ENCODE peak calls at places on chromosomes 11 and 22, in ten cellular contexts. D is mucosa of descending colon, M is AG09319, Z is PC-3, P is HFFc6, C is OCI-LY7, T is endothelial cell, S is brain microvascular endothelial cell, O is HFF-Myc, L is neural crest cell. V is an unnamed sample.

GRCh38 chr11:128632151-128632791 is 44.9 kb upstream of the ETS1 start:
- DNase-seq in D (peak), T (peak), P (peak), L (peak), Z (peak), M (no peak), S (peak), C (peak), O (no peak), V (no peak)

GRCh38 chr11:4044971-4045646 is 49.5 kb upstream of the RRM1 start:
- DNase-seq in O (no peak), Z (no peak), M (no peak), P (no peak), C (no peak), S (no peak), L (peak), T (no peak), D (no peak), V (no peak)

GRCh38 chr11:125950696-125951645 is 5.1 kb downstream of the VSIG10L2 start:
- DNase-seq in C (no peak), O (no peak), T (no peak), P (no peak), Z (no peak), D (peak), L (no peak), M (no peak), S (no peak), V (no peak)

GRCh38 chr11:126948563-126948962 is 52.0 kb downstream of the KIRREL3 start:
- DNase-seq in D (no peak), Z (no peak), M (no peak), C (no peak), L (no peak), T (no peak), O (no peak), P (no peak), S (no peak), V (no peak)

GRCh38 chr11:60910281-60910687 is 3.7 kb upstream of the TMEM109 start:
- DNase-seq in O (no peak), T (no peak), L (no peak), Z (no peak), S (no peak), D (peak), P (no peak), M (no peak), C (peak), V (peak)

GRCh38 chr11:57434640-57435546 is 8.0 kb upstream of the SLC43A3 start:
- DNase-seq in T (no peak), Z (peak), D (no peak), L (no peak), S (peak), M (peak), O (no peak), P (peak), C (no peak), V (no peak)

GRCh38 chr11:67616431-67617242 is 9.9 kb downstream of the NDUFV1 start:
- DNase-seq in M (no peak), S (no peak), O (no peak), Z (no peak), T (no peak), L (no peak), D (no peak), C (no peak), P (no peak), V (no peak)

GRCh38 chr11:92784313-92784712 is 185.1 kb upstream of the MTNR1B start:
- DNase-seq in Z (no peak), S (no peak), O (no peak), C (no peak), L (no peak), M (no peak), P (no peak), D (no peak), T (no peak), V (no peak)

GRCh38 chr22:40660725-40661124 is 18.6 kb upstream of the MCHR1 start:
- DNase-seq in T (no peak), O (no peak), S (no peak), L (no peak), P (no peak), Z (no peak), D (no peak), M (no peak), C (no peak), V (no peak)

GRCh38 chr22:38513063-38513462 is 7.0 kb upstream of the DDX17 start:
- DNase-seq in D (peak), O (no peak), L (no peak), C (peak), Z (peak), M (no peak), T (peak), S (no peak), P (no peak), V (no peak)

GRCh38 chr22:43014062-43014875 is 680 bp downstream of the PACSIN2 start:
- DNase-seq in D (peak), P (no peak), O (no peak), L (peak), S (no peak), C (peak), M (no peak), T (peak), Z (peak), V (peak)

GRCh38 chr11:225734-226453 is 10.2 kb downstream of the SIRT3 start:
- DNase-seq in S (no peak), M (no peak), P (no peak), Z (no peak), O (no peak), L (no peak), D (no peak), C (no peak), T (no peak), V (no peak)

GRCh38 chr11:27028653-27029052 is 12.0 kb upstream of the BBOX1 start:
- DNase-seq in O (no peak), P (no peak), D (no peak), Z (no peak), C (no peak), T (no peak), S (no peak), L (no peak), M (no peak), V (no peak)

GRCh38 chr11:106088896-106089295 is 11.4 kb downstream of the AASDHPPT start:
- DNase-seq in M (no peak), C (no peak), D (no peak), Z (peak), P (no peak), T (no peak), O (no peak), S (peak), L (no peak), V (no peak)

GRCh38 chr11:115276799-115277198 is 227.4 kb downstream of the CADM1 start:
- DNase-seq in Z (no peak), M (no peak), T (no peak), P (no peak), S (no peak), L (no peak), O (no peak), D (no peak), C (no peak), V (no peak)

GRCh38 chr22:19177164-19178064 is 1.1 kb downstream of the SLC25A1 start:
- DNase-seq in L (no peak), C (no peak), T (no peak), S (no peak), M (no peak), O (no peak), P (no peak), D (peak), Z (no peak), V (no peak)

GRCh38 chr11:84390441-84391078 is 1104.4 kb upstream of the CCDC90B start:
- DNase-seq in M (no peak), L (no peak), D (no peak), O (no peak), Z (peak), C (no peak), P (no peak), S (no peak), T (peak), V (no peak)

GRCh38 chr22:41354979-41355378 is 26.8 kb upstream of the TEF start:
- DNase-seq in C (no peak), Z (no peak), T (no peak), P (no peak), L (no peak), D (no peak), O (no peak), M (no peak), S (no peak), V (no peak)

GRCh38 chr22:40396882-40397281 is 26.5 kb downstream of the SGSM3 start:
- DNase-seq in S (peak), O (peak), L (no peak), P (no peak), C (no peak), Z (peak), D (peak), M (no peak), T (peak), V (peak)

GRCh38 chr11:134349109-134349801 is 17.5 kb downstream of the GLB1L2 start:
- DNase-seq in O (no peak), P (no peak), S (no peak), M (no peak), D (no peak), Z (no peak), T (no peak), L (no peak), C (no peak), V (no peak)

GRCh38 chr22:46073683-46074504 is 76.4 kb upstream of the PPARA start:
- DNase-seq in D (peak), C (no peak), L (no peak), S (no peak), T (no peak), P (peak), M (no peak), Z (no peak), O (no peak), V (peak)

GRCh38 chr11:8759634-8760033 is 77.0 kb downstream of the RPL27A start:
- DNase-seq in C (no peak), D (no peak), S (no peak), P (no peak), O (no peak), M (no peak), Z (no peak), L (no peak), T (no peak), V (no peak)

GRCh38 chr22:45996241-45997076 is 19.5 kb upstream of the WNT7B start:
- DNase-seq in M (no peak), Z (no peak), D (no peak), O (no peak), T (no peak), P (no peak), S (peak), L (no peak), C (no peak), V (peak)

GRCh38 chr22:22462813-22463567 is 45.6 kb downstream of the ZNF280B start:
- DNase-seq in O (no peak), L (no peak), D (no peak), Z (peak), P (no peak), C (peak), M (no peak), S (no peak), T (no peak), V (no peak)

GRCh38 chr11:89203814-89204213 is 26.1 kb downstream of the TYR start:
- DNase-seq in M (no peak), T (no peak), P (no peak), C (no peak), S (no peak), L (no peak), O (no peak), Z (no peak), D (no peak), V (no peak)

GRCh38 chr11:13051257-13051656 is 42.1 kb downstream of the RASSF10 start:
- DNase-seq in L (no peak), P (no peak), D (no peak), C (no peak), O (no peak), S (no peak), T (no peak), Z (peak), M (no peak), V (no peak)

GRCh38 chr11:95849087-95849825 is 59.0 kb downstream of the CEP57 start:
- DNase-seq in C (peak), P (peak), D (peak), M (no peak), S (peak), L (peak), T (peak), Z (peak), O (peak), V (peak)

GRCh38 chr11:14357843-14358728 is 897 bp downstream of the RRAS2 start:
- DNase-seq in Z (peak), M (no peak), D (peak), O (no peak), S (peak), T (peak), L (peak), C (no peak), P (peak), V (peak)

GRCh38 chr22:49367016-49367697 is 460.5 kb downstream of the BRD1 start:
- DNase-seq in S (peak), C (no peak), O (no peak), L (no peak), T (peak), M (no peak), Z (no peak), D (no peak), P (no peak), V (no peak)

GRCh38 chr11:124602751-124603150 is 8.5 kb upstream of the PANX3 start:
- DNase-seq in P (no peak), O (no peak), L (no peak), M (no peak), Z (peak), D (no peak), C (no peak), S (no peak), T (no peak), V (no peak)

GRCh38 chr11:67613960-67614715 is 7.4 kb downstream of the NDUFV1 start:
- DNase-seq in Z (peak), L (peak), S (peak), C (peak), O (no peak), M (no peak), T (peak), P (peak), D (peak), V (peak)

GRCh38 chr11:128763224-128763623 is 69.4 kb downstream of the FLI1 start:
- DNase-seq in M (no peak), O (peak), C (no peak), T (no peak), D (no peak), L (no peak), Z (no peak), P (no peak), S (peak), V (no peak)

GRCh38 chr11:117862753-117863152 is 13.7 kb downstream of the FXYD6 start:
- DNase-seq in Z (no peak), T (no peak), M (no peak), S (no peak), O (no peak), D (no peak), C (no peak), P (no peak), L (no peak), V (no peak)

GRCh38 chr11:68049509-68050370 is 10.9 kb downstream of the TCIRG1 start:
- DNase-seq in S (no peak), D (no peak), M (no peak), Z (no peak), L (no peak), T (no peak), O (no peak), P (no peak), C (no peak), V (no peak)

GRCh38 chr11:134008593-134008992 is 51.8 kb upstream of the IGSF9B start:
- DNase-seq in S (no peak), M (no peak), Z (no peak), D (no peak), L (no peak), O (no peak), C (peak), T (no peak), P (no peak), V (no peak)

GRCh38 chr11:59611570-59612565 is 3.7 kb downstream of the OSBP start:
- DNase-seq in O (no peak), C (no peak), P (peak), S (no peak), T (no peak), L (no peak), Z (peak), M (peak), D (peak), V (no peak)

GRCh38 chr11:44938066-44938691 is 12.5 kb downstream of the TP53I11 start:
- DNase-seq in P (no peak), L (no peak), O (no peak), S (no peak), Z (no peak), C (no peak), M (no peak), T (no peak), D (no peak), V (no peak)

GRCh38 chr11:44940424-44940823 is 10.3 kb downstream of the TP53I11 start:
- DNase-seq in P (no peak), D (no peak), C (no peak), O (no peak), T (no peak), M (no peak), L (no peak), S (no peak), Z (no peak), V (no peak)

GRCh38 chr11:44940835-44941234 is 9.8 kb downstream of the TP53I11 start:
- DNase-seq in C (no peak), O (no peak), D (no peak), M (no peak), Z (no peak), P (no peak), L (no peak), S (no peak), T (no peak), V (no peak)

GRCh38 chr11:44941286-44942021 is 9.2 kb downstream of the TP53I11 start:
- DNase-seq in S (no peak), D (no peak), T (no peak), M (no peak), C (no peak), P (no peak), Z (no peak), L (no peak), O (no peak), V (no peak)

DNA sequence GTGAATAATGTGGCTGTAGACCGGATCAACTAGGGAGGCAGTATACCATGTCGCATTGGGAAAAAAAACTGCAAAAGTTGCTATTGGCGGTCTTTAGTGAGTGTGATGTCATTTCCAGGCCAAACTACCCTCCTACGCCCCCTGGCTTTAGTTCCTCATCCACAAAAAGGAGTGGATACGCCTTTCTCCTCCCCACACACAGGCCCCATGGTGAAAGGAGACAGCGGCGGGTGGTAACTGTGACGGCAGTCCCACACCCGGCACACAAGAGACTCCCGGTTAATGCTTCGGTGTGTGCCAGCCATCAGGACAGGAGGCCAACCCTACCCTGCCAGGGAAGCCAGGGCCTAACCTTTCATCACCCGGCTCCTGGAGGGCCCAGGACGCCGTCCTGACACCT is 11.0 kb downstream of the TP53I11 start:
- DNase-seq in D (no peak), S (no peak), P (no peak), Z (no peak), L (peak), O (no peak), C (no peak), T (peak), M (no peak), V (no peak)
- TF ChIP-seq CTCF in D (no peak), S (peak), P (peak), Z (peak), L (no peak), O (peak), C (peak), T (peak), M (peak), V (no peak)

DNA sequence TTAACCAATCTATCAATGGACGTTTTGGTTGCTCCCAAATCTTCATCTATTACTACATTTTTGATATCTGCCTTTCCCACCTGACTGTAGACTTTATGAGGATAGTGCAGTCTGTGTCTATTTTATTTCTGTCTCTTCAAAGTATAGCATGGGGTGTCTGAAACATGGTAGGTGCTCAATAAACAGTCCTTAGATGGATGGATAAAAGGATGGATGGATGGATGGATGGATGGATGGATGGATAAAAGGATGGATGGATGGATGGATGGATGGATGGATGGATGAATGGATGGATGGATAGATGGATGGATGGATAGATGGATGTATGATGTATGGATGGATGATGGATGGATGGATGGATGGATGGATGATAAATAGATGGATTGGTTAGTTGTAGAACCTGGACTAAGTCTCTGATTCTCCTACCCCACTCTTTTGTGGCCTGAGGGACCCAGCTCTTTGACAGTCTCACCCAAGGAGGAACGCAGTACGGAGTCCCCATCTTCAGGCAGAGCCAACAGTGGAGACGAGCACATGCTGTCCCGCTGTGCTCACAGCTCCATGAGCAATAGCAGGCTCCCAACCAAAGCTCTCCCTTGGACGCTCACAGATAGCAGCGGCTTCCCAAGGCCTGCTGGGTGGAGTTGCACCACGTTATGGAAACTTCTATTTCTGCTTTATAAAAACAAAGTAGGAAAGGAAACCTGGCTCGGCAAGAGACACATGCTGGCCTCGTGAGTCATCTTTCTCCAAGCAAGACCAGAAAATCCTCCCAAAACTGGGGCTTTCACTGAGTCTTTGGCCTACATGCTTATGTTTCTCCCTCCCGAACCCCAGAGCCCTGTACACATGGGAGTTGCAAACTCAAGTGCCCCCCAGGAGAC is 448.0 kb downstream of the MIAT start:
- DNase-seq in Z (no peak), P (peak), D (peak), M (peak), T (no peak), S (peak), L (no peak), C (no peak), O (peak), V (peak)
- TF ChIP-seq CTCF in Z (no peak), P (no peak), D (no peak), M (no peak), T (no peak), S (no peak), L (no peak), C (no peak), O (no peak), V (no peak)

GRCh38 chr11:29211205-29211604 is 805.6 kb downstream of the KCNA4 start:
- DNase-seq in M (no peak), C (no peak), D (no peak), L (no peak), Z (no peak), T (no peak), P (no peak), O (no peak), S (no peak), V (no peak)
- TF ChIP-seq CTCF in M (no peak), C (no peak), D (no peak), L (no peak), Z (no peak), T (no peak), P (no peak), O (no peak), S (no peak), V (no peak)

DNA sequence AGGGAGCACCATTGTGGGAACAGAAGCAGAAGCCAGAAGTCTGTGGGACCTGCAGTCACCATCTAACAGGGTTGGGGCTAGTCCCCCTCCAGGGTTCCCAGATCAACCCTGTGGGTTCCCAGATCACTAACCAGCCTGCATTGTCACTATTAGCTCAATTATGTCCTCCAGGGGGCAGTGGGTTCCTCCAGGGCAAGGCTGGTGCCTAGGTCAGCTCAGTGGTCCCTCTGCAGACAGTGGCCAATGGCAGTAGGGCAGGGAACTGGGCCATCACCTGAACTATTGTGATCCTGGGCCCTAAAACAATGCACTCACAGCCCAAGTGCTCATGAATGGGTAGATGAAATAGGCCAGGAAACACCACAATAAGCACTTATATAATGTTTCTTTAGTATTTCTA is 18.8 kb upstream of the PRSS23 start:
- DNase-seq in D (no peak), P (no peak), L (no peak), T (no peak), C (no peak), M (no peak), S (no peak), O (no peak), Z (no peak), V (no peak)
- TF ChIP-seq CTCF in D (no peak), P (no peak), L (no peak), T (no peak), C (no peak), M (no peak), S (no peak), O (no peak), Z (no peak), V (no peak)

GRCh38 chr11:34827239-34827638 is 88.9 kb downstream of the APIP start:
- DNase-seq in S (no peak), Z (no peak), D (no peak), L (no peak), T (no peak), O (no peak), M (no peak), P (no peak), C (no peak), V (no peak)
- TF ChIP-seq CTCF in S (no peak), Z (no peak), D (no peak), L (no peak), T (no peak), O (no peak), M (no peak), P (no peak), C (no peak), V (no peak)

GRCh38 chr11:73342633-73343032 is 33.6 kb upstream of the RELT start:
- DNase-seq in S (no peak), C (no peak), T (peak), D (no peak), O (no peak), P (no peak), L (peak), M (no peak), Z (peak), V (peak)
- TF ChIP-seq CTCF in S (no peak), C (no peak), T (no peak), D (no peak), O (no peak), P (no peak), L (no peak), M (no peak), Z (no peak), V (no peak)

GRCh38 chr11:64148917-64149617 is 16.8 kb downstream of the MACROD1 start:
- DNase-seq in M (no peak), T (no peak), O (no peak), L (no peak), D (no peak), S (no peak), P (no peak), Z (no peak), C (no peak), V (no peak)
- TF ChIP-seq CTCF in M (no peak), T (no peak), O (no peak), L (peak), D (no peak), S (no peak), P (peak), Z (peak), C (peak), V (no peak)